ENCODE peak calls at places on chromosome 3, in seven cellular contexts. U is ovary, B is GM23248, D is left ventricle myocardium inferior, T is HCT116, H is mammary epithelial cell, K is neural progenitor cell. W is an unnamed sample.

GRCh38 chr3:166100710-166101109 is 263.5 kb upstream of the BCHE start:
- DNase-seq in T (no peak), H (no peak), K (no peak), D (no peak), U (no peak), B (no peak), W (no peak)

GRCh38 chr3:170425491-170426239 is 7.0 kb downstream of the CLDN11 start:
- DNase-seq in D (no peak), T (no peak), K (peak; percentile 87), B (no peak), H (no peak), U (no peak), W (no peak)

GRCh38 chr3:37993811-37994638 is 3.4 kb downstream of the VILL start:
- DNase-seq in K (peak; percentile 61), B (peak; percentile 92), U (peak; percentile 85), T (no peak), H (no peak), D (peak; percentile 79), W (no peak)

GRCh38 chr3:15042936-15043335 is 22.2 kb downstream of the MRPS25 start:
- DNase-seq in H (no peak), D (no peak), K (no peak), T (no peak), B (peak; percentile 43), U (no peak), W (no peak)

GRCh38 chr3:30538787-30539186 is 67.6 kb upstream of the TGFBR2 start:
- DNase-seq in B (peak; percentile 92), T (peak; percentile 4), H (peak; percentile 83), D (no peak), U (no peak), K (no peak), W (peak; percentile 61)

GRCh38 chr3:128770387-128770786 is 44.4 kb downstream of the RAB7A start:
- DNase-seq in T (no peak), D (no peak), K (no peak), B (no peak), H (no peak), U (no peak), W (no peak)

GRCh38 chr3:192170659-192171058 is 556.7 kb downstream of the FGF12 start:
- DNase-seq in U (no peak), D (no peak), H (peak; percentile 55), T (no peak), B (no peak), K (no peak), W (no peak)

GRCh38 chr3:56989434-56990294 is 70.8 kb upstream of the SPATA12 start:
- DNase-seq in T (no peak), H (no peak), D (peak; percentile 76), K (no peak), U (no peak), B (no peak), W (no peak)

GRCh38 chr3:123678108-123678511 is 93.3 kb upstream of the HACD2 start:
- DNase-seq in H (peak; percentile 82), D (no peak), U (peak; percentile 49), T (no peak), B (peak; percentile 85), K (no peak), W (peak; percentile 80)

GRCh38 chr3:194139085-194139976 is 3.4 kb downstream of the HES1 start:
- DNase-seq in D (peak; percentile 33), U (peak; percentile 59), B (peak; percentile 88), K (peak; percentile 80), T (no peak), H (peak; percentile 96), W (no peak)

GRCh38 chr3:16216373-16216935 is 42.0 kb downstream of the GALNT15 start:
- DNase-seq in D (no peak), U (no peak), T (no peak), B (no peak), K (no peak), H (no peak), W (no peak)

GRCh38 chr3:47420511-47421484 is 40.0 kb downstream of the PTPN23 start:
- DNase-seq in D (peak; percentile 85), H (peak; percentile 77), K (peak; percentile 88), B (peak; percentile 87), T (peak; percentile 70), U (peak; percentile 89), W (peak; percentile 61)

GRCh38 chr3:43012189-43012588 is 33.1 kb downstream of the GASK1A start:
- DNase-seq in B (no peak), D (no peak), H (no peak), T (no peak), U (no peak), K (no peak), W (no peak)
- H3K9me3 ChIP-seq in B (no peaks in the 10 kb centered on the region), D (no peaks in the 10 kb centered on the region), H (peaks cover 19% of the 10 kb centered on the region), T (no peaks in the 10 kb centered on the region), U (no peaks in the 10 kb centered on the region), K (no peaks in the 10 kb centered on the region), W (peaks cover 21% of the 10 kb centered on the region)

GRCh38 chr3:115190747-115191146 is 43.7 kb upstream of the ZBTB20 start:
- DNase-seq in U (no peak), B (no peak), D (no peak), K (no peak), T (no peak), H (no peak), W (no peak)

GRCh38 chr3:115186351-115187148 is 39.5 kb upstream of the ZBTB20 start:
- DNase-seq in T (peak; percentile 3), B (no peak), U (no peak), D (no peak), K (no peak), H (peak; percentile 25), W (no peak)

DNA sequence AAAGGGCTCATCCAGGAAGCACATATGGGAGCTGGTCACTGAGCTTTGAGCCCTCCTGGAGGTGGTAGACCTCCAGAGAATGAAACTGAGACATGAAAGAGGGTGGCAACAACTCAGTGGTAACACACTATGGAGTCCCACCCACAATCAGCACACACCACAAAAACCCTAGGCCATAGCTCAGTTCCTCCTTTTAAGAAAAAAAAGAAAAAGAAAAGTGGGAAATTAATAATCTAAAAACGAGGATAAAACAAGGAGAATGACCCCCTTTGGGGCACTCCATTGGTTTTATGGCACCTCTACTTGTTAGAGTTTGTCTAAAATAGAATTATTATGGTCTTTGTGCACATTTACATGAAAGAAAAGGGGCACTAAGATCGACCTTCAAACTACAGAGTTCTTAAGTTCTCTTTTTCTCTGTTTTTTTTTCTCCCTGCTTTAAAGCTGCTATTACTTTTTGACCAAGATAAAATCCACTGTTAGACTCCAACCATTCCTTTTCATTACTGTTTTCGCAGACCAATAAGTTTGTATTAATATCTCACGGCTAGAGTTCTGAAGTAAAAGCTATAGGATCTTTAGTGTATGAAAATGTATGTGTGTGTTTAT is 40.2 kb upstream of the ZBTB20 start:
- DNase-seq in D (no peak), H (no peak), B (no peak), T (no peak), K (no peak), U (no peak), W (no peak)
- H3K27ac ChIP-seq in D (no peak overlapping the region), H (no peak overlapping the region), B (no peak overlapping the region), T (no peak overlapping the region), K (no peak overlapping the region), U (no peak overlapping the region), W (no peak overlapping the region)

DNA sequence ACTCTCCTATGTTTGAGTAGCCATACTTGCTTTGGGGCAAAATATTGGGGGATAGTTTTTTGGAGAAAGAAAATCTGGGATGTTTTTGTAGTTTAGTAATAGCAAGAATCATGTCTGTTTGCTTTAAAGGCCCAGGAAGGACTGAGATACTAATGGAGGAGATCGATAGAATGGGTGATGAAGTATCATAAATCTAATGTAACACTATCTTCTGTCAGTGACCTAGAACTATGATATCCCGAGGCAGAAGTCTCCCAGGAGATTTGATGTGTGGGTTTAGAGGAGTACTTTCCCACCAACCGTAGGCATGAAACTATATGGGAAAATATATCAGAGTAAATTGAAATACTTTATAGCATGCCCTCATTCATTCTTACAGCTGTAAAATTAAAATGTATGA is 21.0 kb upstream of the NFKBIZ start:
- DNase-seq in K (no peak), D (no peak), B (peak; percentile 24), H (no peak), T (no peak), U (no peak), W (no peak)
- H3K4me3 ChIP-seq in K (peak overlapping the region; percentile 51), D (peak overlapping the region; percentile 70), B (peak overlapping the region; percentile 78), H (peak overlapping the region; percentile 70), T (peak overlapping the region; percentile 67), U (peak overlapping the region; percentile 59), W (peak overlapping the region; percentile 67)

GRCh38 chr3:64190517-64191515 is 34.5 kb downstream of the PRICKLE2 start:
- DNase-seq in D (no peak), H (peak; percentile 96), B (peak; percentile 97), K (no peak), U (no peak), T (no peak), W (peak; percentile 65)

GRCh38 chr3:64195786-64196185 is 29.5 kb downstream of the PRICKLE2 start:
- DNase-seq in B (no peak), D (no peak), U (no peak), K (no peak), T (no peak), H (no peak), W (no peak)

GRCh38 chr3:64199933-64200332 is 25.3 kb downstream of the PRICKLE2 start:
- DNase-seq in B (no peak), T (no peak), H (no peak), D (no peak), K (no peak), U (no peak), W (no peak)

GRCh38 chr3:64191822-64192221 is 33.4 kb downstream of the PRICKLE2 start:
- DNase-seq in K (no peak), B (no peak), U (no peak), D (no peak), T (no peak), H (no peak), W (no peak)

DNA sequence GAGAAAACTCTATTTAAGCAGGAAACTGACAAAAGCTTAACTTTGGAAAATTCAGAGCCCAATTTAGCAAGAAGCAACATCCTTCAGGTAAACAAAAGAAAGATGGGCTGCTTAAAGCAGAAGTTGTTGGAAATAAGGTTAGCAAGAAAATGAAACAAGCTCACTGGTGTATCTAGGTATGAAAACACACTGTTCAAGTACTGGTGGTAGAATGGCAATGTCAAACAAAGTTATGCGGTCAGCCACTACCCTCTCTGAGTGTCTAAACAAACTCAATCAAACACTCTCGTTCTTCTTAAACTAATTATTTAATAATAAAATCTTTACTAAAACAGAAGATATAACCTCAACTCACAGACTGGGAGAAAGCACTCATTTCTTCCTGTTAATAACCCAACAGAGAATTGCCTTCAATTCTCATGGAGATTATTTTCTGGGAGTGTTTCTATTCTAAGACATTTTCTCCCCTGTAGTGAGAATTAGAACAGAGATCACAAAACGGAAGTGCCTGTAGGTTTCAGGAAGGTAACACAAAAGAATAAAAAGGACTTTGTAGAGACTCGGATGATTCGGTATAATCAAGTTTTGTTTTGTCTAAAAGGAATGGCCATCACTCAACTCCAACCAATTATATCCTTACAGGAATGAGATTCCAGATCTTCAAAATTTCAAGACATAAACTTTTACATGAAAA is 28.9 kb downstream of the PRICKLE2 start:
- DNase-seq in D (no peak), B (no peak), U (no peak), T (no peak), K (no peak), H (no peak), W (no peak)
- H3K9me3 ChIP-seq in D (peaks cover 10% of the 10 kb centered on the region), B (no peaks in the 10 kb centered on the region), U (no peaks in the 10 kb centered on the region), T (no peaks in the 10 kb centered on the region), K (no peaks in the 10 kb centered on the region), H (no peaks in the 10 kb centered on the region), W (peaks cover 3% of the 10 kb centered on the region)